ENCODE peak calls at places on chromosomes 4 and X, in nine cellular contexts. Q is right cardiac atrium; I is naive B cell; Z is psoas muscle; D is stimulated activated effector memory CD8-positive, alpha-beta T cell treated with anti-CD3 and anti-CD28 coated beads, Interleukin-12 subunit alpha, Interleukin-12 subunit beta, amount 100 ng/mL, for 72 hours; L is IMR-90; X is left lung; J is mucosa of descending colon; M is gastrocnemius medialis. A is an unnamed sample.

GRCh38 chr4:54281060-54281781 is 52.1 kb downstream of the PDGFRA start:
- ATAC-seq in Q (peak), I (no peak), Z (peak), D (no peak), L (peak), X (peak), J (peak), M (peak), A (no peak)

GRCh38 chr4:112185334-112185733 is 40.1 kb downstream of the FAM241A start:
- ATAC-seq in Q (no peak), I (no peak), Z (no peak), D (peak), L (no peak), X (no peak), J (no peak), M (no peak), A (no peak)

GRCh38 chrX:100649550-100650356 is 5.8 kb downstream of the SRPX2 start:
- ATAC-seq in Q (peak), I (no peak), Z (peak), D (no peak), L (peak), X (peak), J (peak), M (peak), A (peak)

GRCh38 chrX:132017431-132018185 is 5.5 kb upstream of the STK26 start:
- ATAC-seq in Q (no peak), I (no peak), Z (no peak), D (no peak), L (no peak), X (no peak), J (no peak), M (no peak), A (peak)

GRCh38 chr4:37389967-37390580 is 145.5 kb downstream of the NWD2 start:
- ATAC-seq in Q (no peak), I (no peak), Z (no peak), D (peak), L (peak), X (peak), J (peak), M (no peak), A (no peak)

GRCh38 chr4:122045533-122045932 is 93.7 kb upstream of the TRPC3 start:
- ATAC-seq in Q (no peak), I (no peak), Z (no peak), D (no peak), L (peak), X (peak), J (no peak), M (no peak), A (no peak)

GRCh38 chr4:147821555-147821954 is 89.7 kb downstream of the ARHGAP10 start:
- ATAC-seq in Q (peak), I (no peak), Z (peak), D (peak), L (peak), X (peak), J (no peak), M (peak), A (no peak)

GRCh38 chr4:6658204-6658585 is 17.7 kb downstream of the MRFAP1 start:
- ATAC-seq in Q (peak), I (no peak), Z (peak), D (no peak), L (peak), X (no peak), J (peak), M (peak), A (no peak)

GRCh38 chr4:4418676-4419370 is 31.9 kb downstream of the NSG1 start:
- ATAC-seq in Q (no peak), I (no peak), Z (no peak), D (peak), L (no peak), X (no peak), J (no peak), M (no peak), A (no peak)

GRCh38 chrX:8043546-8043945 is 116.3 kb upstream of the PNPLA4 start:
- ATAC-seq in Q (no peak), I (no peak), Z (no peak), D (no peak), L (no peak), X (no peak), J (no peak), M (no peak), A (no peak)

GRCh38 chr4:25178838-25179261 is 18.6 kb upstream of the SEPSECS start:
- ATAC-seq in Q (no peak), I (no peak), Z (no peak), D (peak), L (no peak), X (no peak), J (no peak), M (no peak), A (no peak)

GRCh38 chrX:153672531-153673397 is 849 bp downstream of the PNCK start:
- ATAC-seq in Q (no peak), I (no peak), Z (no peak), D (no peak), L (no peak), X (no peak), J (no peak), M (no peak), A (no peak)

GRCh38 chr4:8182858-8183725 is 16.0 kb upstream of the SH3TC1 start:
- ATAC-seq in Q (peak), I (no peak), Z (peak), D (no peak), L (peak), X (peak), J (peak), M (peak), A (peak)

GRCh38 chr4:143241892-143242291 is 57.2 kb downstream of the USP38 start:
- ATAC-seq in Q (no peak), I (no peak), Z (no peak), D (no peak), L (no peak), X (no peak), J (no peak), M (no peak), A (no peak)

GRCh38 chrX:46627700-46628405 is 54.3 kb downstream of the CHST7 start:
- ATAC-seq in Q (peak), I (peak), Z (peak), D (no peak), L (no peak), X (peak), J (peak), M (peak), A (no peak)

GRCh38 chr4:15706646-15707362 is 3.9 kb downstream of the BST1 start:
- ATAC-seq in Q (no peak), I (no peak), Z (no peak), D (no peak), L (peak), X (no peak), J (no peak), M (no peak), A (no peak)

GRCh38 chr4:145546556-145546955 is 64.9 kb downstream of the SMAD1 start:
- ATAC-seq in Q (no peak), I (no peak), Z (no peak), D (no peak), L (no peak), X (no peak), J (no peak), M (no peak), A (no peak)

GRCh38 chrX:15472523-15472922 is 20.6 kb downstream of the PIR start:
- ATAC-seq in Q (no peak), I (no peak), Z (no peak), D (no peak), L (no peak), X (peak), J (no peak), M (no peak), A (no peak)

GRCh38 chrX:50072110-50072509 is 128.7 kb downstream of the AKAP4 start:
- ATAC-seq in Q (no peak), I (no peak), Z (no peak), D (no peak), L (no peak), X (no peak), J (no peak), M (no peak), A (no peak)

GRCh38 chr4:118270492-118270891 is 82.3 kb downstream of the PRSS12 start:
- ATAC-seq in Q (no peak), I (no peak), Z (no peak), D (no peak), L (peak), X (peak), J (no peak), M (no peak), A (no peak)

GRCh38 chr4:108926058-108926457 is 163.2 kb upstream of the ETNPPL start:
- ATAC-seq in Q (no peak), I (no peak), Z (no peak), D (no peak), L (peak), X (no peak), J (no peak), M (no peak), A (no peak)

GRCh38 chr4:122224348-122224747 is 72.2 kb downstream of the BLTP1 start:
- ATAC-seq in Q (no peak), I (no peak), Z (no peak), D (no peak), L (no peak), X (no peak), J (no peak), M (no peak), A (no peak)

GRCh38 chr4:120017939-120018692 is 48.5 kb downstream of the MAD2L1 start:
- ATAC-seq in Q (no peak), I (no peak), Z (no peak), D (no peak), L (no peak), X (no peak), J (no peak), M (no peak), A (no peak)

GRCh38 chrX:1164322-1165288 is 47.8 kb downstream of the CRLF2 start:
- ATAC-seq in Q (no peak), I (no peak), Z (no peak), D (no peak), L (no peak), X (no peak), J (no peak), M (no peak), A (no peak)

GRCh38 chr4:152643153-152644035 is 36.4 kb downstream of the TMEM154 start:
- ATAC-seq in Q (peak), I (peak), Z (no peak), D (peak), L (no peak), X (peak), J (peak), M (no peak), A (peak)

GRCh38 chrX:307261-308111 is 11.1 kb downstream of the GTPBP6 start:
- ATAC-seq in Q (no peak), I (no peak), Z (no peak), D (no peak), L (no peak), X (no peak), J (no peak), M (no peak), A (no peak)

GRCh38 chr4:165096776-165097175 is 15.9 kb downstream of the TMEM192 start:
- ATAC-seq in Q (no peak), I (no peak), Z (no peak), D (no peak), L (peak), X (peak), J (peak), M (no peak), A (no peak)

GRCh38 chr4:82493721-82494425 is 63.5 kb downstream of the ENOPH1 start:
- ATAC-seq in Q (no peak), I (no peak), Z (no peak), D (no peak), L (peak), X (no peak), J (no peak), M (no peak), A (no peak)

GRCh38 chrX:17459596-17459995 is 84.6 kb downstream of the NHS start:
- ATAC-seq in Q (no peak), I (no peak), Z (no peak), D (no peak), L (peak), X (peak), J (no peak), M (no peak), A (no peak)

GRCh38 chr4:82043081-82043808 is 330.5 kb downstream of the HNRNPD start:
- ATAC-seq in Q (no peak), I (no peak), Z (no peak), D (peak), L (no peak), X (peak), J (peak), M (no peak), A (peak)

GRCh38 chrX:104351173-104351769 is 96.5 kb upstream of the ESX1 start:
- ATAC-seq in Q (no peak), I (no peak), Z (no peak), D (no peak), L (peak), X (peak), J (peak), M (no peak), A (no peak)

GRCh38 chr4:37837446-37837845 is 11.0 kb downstream of the PGM2 start:
- ATAC-seq in Q (peak), I (no peak), Z (no peak), D (no peak), L (no peak), X (no peak), J (no peak), M (no peak), A (no peak)

GRCh38 chr4:2281575-2282343 is 19.9 kb upstream of the MXD4 start:
- ATAC-seq in Q (no peak), I (peak), Z (no peak), D (peak), L (no peak), X (peak), J (peak), M (no peak), A (peak)

GRCh38 chr4:100569196-100569595 is 51.4 kb upstream of the EMCN start:
- ATAC-seq in Q (no peak), I (no peak), Z (no peak), D (peak), L (no peak), X (no peak), J (no peak), M (no peak), A (no peak)

GRCh38 chrX:68462653-68463052 is 29.4 kb upstream of the OPHN1 start:
- ATAC-seq in Q (no peak), I (no peak), Z (peak), D (no peak), L (peak), X (peak), J (no peak), M (peak), A (no peak)

GRCh38 chr4:155632314-155632713 is 34.3 kb upstream of the GUCY1A1 start:
- ATAC-seq in Q (no peak), I (no peak), Z (no peak), D (no peak), L (no peak), X (no peak), J (no peak), M (no peak), A (no peak)

GRCh38 chr4:185925910-185926360 is 113.9 kb upstream of the SORBS2 start:
- ATAC-seq in Q (peak), I (no peak), Z (no peak), D (no peak), L (no peak), X (peak), J (no peak), M (no peak), A (no peak)

GRCh38 chr4:13240066-13240465 is 244.1 kb downstream of the RAB28 start:
- ATAC-seq in Q (no peak), I (no peak), Z (no peak), D (peak), L (no peak), X (no peak), J (no peak), M (no peak), A (no peak)